ENCODE peak calls at places on chromosomes 2 and 18, in five cellular contexts. One of them, this sample, is unnamed.

GRCh38 chr2:52135235-52135634 is 1103.3 kb upstream of the NRXN1 start:
- DNase-seq in tibial artery: no peak
- DNase-seq in foreskin fibroblast: peak; percentile 39
- DNase-seq in HTR-8/SVneo: no peak
- DNase-seq in brain microvascular endothelial cell: no peak
- DNase-seq in this sample: no peak

GRCh38 chr2:20594957-20595356 is 55.9 kb downstream of the HS1BP3 start:
- DNase-seq in HTR-8/SVneo: no peak
- DNase-seq in tibial artery: peak; percentile 64
- DNase-seq in brain microvascular endothelial cell: no peak
- DNase-seq in foreskin fibroblast: no peak
- DNase-seq in this sample: no peak

GRCh38 chr18:11860594-11861450 is 9.6 kb downstream of the CHMP1B start:
- DNase-seq in HTR-8/SVneo: no peak
- DNase-seq in brain microvascular endothelial cell: no peak
- DNase-seq in foreskin fibroblast: no peak
- DNase-seq in tibial artery: no peak
- DNase-seq in this sample: no peak

GRCh38 chr2:70948350-70949003 is 12.8 kb downstream of the ATP6V1B1 start:
- DNase-seq in HTR-8/SVneo: peak; percentile 87
- DNase-seq in tibial artery: peak; percentile 82
- DNase-seq in brain microvascular endothelial cell: peak; percentile 66
- DNase-seq in foreskin fibroblast: peak; percentile 90
- DNase-seq in this sample: peak; percentile 78

GRCh38 chr2:19009510-19009909 is 348.9 kb downstream of the OSR1 start:
- DNase-seq in foreskin fibroblast: peak; percentile 66
- DNase-seq in brain microvascular endothelial cell: no peak
- DNase-seq in tibial artery: no peak
- DNase-seq in HTR-8/SVneo: no peak
- DNase-seq in this sample: no peak

GRCh38 chr2:103139628-103140268 is 377.9 kb downstream of the TMEM182 start:
- DNase-seq in HTR-8/SVneo: no peak
- DNase-seq in brain microvascular endothelial cell: no peak
- DNase-seq in foreskin fibroblast: no peak
- DNase-seq in tibial artery: no peak
- DNase-seq in this sample: no peak

GRCh38 chr2:106572541-106573148 is 85.5 kb downstream of the CD8B2 start:
- DNase-seq in brain microvascular endothelial cell: no peak
- DNase-seq in tibial artery: no peak
- DNase-seq in HTR-8/SVneo: no peak
- DNase-seq in foreskin fibroblast: no peak
- DNase-seq in this sample: peak; percentile 19

GRCh38 chr2:239589855-239590254 is 189.0 kb upstream of the HDAC4 start:
- DNase-seq in brain microvascular endothelial cell: no peak
- DNase-seq in foreskin fibroblast: no peak
- DNase-seq in HTR-8/SVneo: no peak
- DNase-seq in tibial artery: peak; percentile 33
- DNase-seq in this sample: no peak

GRCh38 chr2:239463541-239464165 is 62.8 kb upstream of the HDAC4 start:
- DNase-seq in HTR-8/SVneo: no peak
- DNase-seq in foreskin fibroblast: no peak
- DNase-seq in brain microvascular endothelial cell: no peak
- DNase-seq in tibial artery: no peak
- DNase-seq in this sample: no peak

GRCh38 chr2:43798300-43798699 is 24.5 kb downstream of the DYNC2LI1 start:
- DNase-seq in HTR-8/SVneo: peak; percentile 35
- DNase-seq in brain microvascular endothelial cell: no peak
- DNase-seq in foreskin fibroblast: no peak
- DNase-seq in tibial artery: no peak
- DNase-seq in this sample: no peak

GRCh38 chr18:66826211-66826610 is 222.3 kb upstream of the CDH19 start:
- DNase-seq in HTR-8/SVneo: no peak
- DNase-seq in foreskin fibroblast: no peak
- DNase-seq in tibial artery: no peak
- DNase-seq in brain microvascular endothelial cell: no peak
- DNase-seq in this sample: no peak

GRCh38 chr2:17976871-17977746 is 98.6 kb downstream of the KCNS3 start:
- DNase-seq in brain microvascular endothelial cell: peak; percentile 97
- DNase-seq in HTR-8/SVneo: peak; percentile 28
- DNase-seq in foreskin fibroblast: peak; percentile 98
- DNase-seq in tibial artery: peak; percentile 76
- DNase-seq in this sample: peak; percentile 47

GRCh38 chr2:9972621-9973445 is 21.3 kb downstream of the GRHL1 start:
- DNase-seq in HTR-8/SVneo: no peak
- DNase-seq in tibial artery: no peak
- DNase-seq in brain microvascular endothelial cell: peak; percentile 57
- DNase-seq in foreskin fibroblast: peak; percentile 91
- DNase-seq in this sample: no peak

GRCh38 chr2:217327981-217328760 is 468.3 kb upstream of the TNP1 start:
- DNase-seq in tibial artery: no peak
- DNase-seq in brain microvascular endothelial cell: no peak
- DNase-seq in foreskin fibroblast: no peak
- DNase-seq in HTR-8/SVneo: no peak
- DNase-seq in this sample: no peak